ENCODE peak calls at places on chromosomes 13 and 19, in six cellular contexts. Q is body of pancreas, L is heart right ventricle, J is cardiac muscle cell, E is right cardiac atrium, F is esophagus squamous epithelium. N is an unnamed sample.
A peak's percentile ranks its signal among the peaks of the same experiment; 100 is the strongest.

GRCh38 chr19:18090545-18091216 is 3.9 kb upstream of the IL12RB1 start:
- DNase-seq in Q (no peak), E (no peak), L (no peak), F (no peak), J (no peak), N (no peak)

GRCh38 chr13:74796126-74796643 is 662.0 kb upstream of the KLF12 start:
- DNase-seq in J (no peak), E (no peak), Q (no peak), L (no peak), F (no peak), N (no peak)

GRCh38 chr13:50543767-50544166 is 299.7 kb downstream of the DLEU7 start:
- DNase-seq in J (no peak), E (peak; percentile 76), Q (no peak), F (no peak), L (no peak), N (peak; percentile 43)

GRCh38 chr13:23810842-23811241 is 78.4 kb downstream of the MIPEP start:
- DNase-seq in E (no peak), F (no peak), J (peak; percentile 9), Q (no peak), L (no peak), N (no peak)

GRCh38 chr19:35249146-35249847 is 495 bp downstream of the LSR start:
- DNase-seq in L (no peak), F (no peak), Q (no peak), E (peak; percentile 38), J (no peak), N (no peak)

GRCh38 chr13:75181906-75182305 is 300.1 kb downstream of the TBC1D4 start:
- DNase-seq in J (no peak), Q (no peak), F (no peak), E (no peak), L (no peak), N (no peak)

GRCh38 chr13:113610266-113610665 is 25.7 kb downstream of the TFDP1 start:
- DNase-seq in J (no peak), F (no peak), L (no peak), E (peak; percentile 24), Q (no peak), N (no peak)

GRCh38 chr19:45200614-45201013 is 22.0 kb downstream of the BLOC1S3 start:
- DNase-seq in L (peak; percentile 31), Q (peak; percentile 31), E (peak; percentile 66), J (peak; percentile 49), F (no peak), N (no peak)

GRCh38 chr13:68727165-68727564 is 1380.5 kb upstream of the ATXN8OS start:
- DNase-seq in L (no peak), E (no peak), F (no peak), J (no peak), Q (no peak), N (no peak)

GRCh38 chr19:9939301-9939913 is 3.1 kb upstream of the OLFM2 start:
- DNase-seq in F (no peak), E (no peak), J (peak; percentile 39), Q (no peak), L (no peak), N (no peak)

GRCh38 chr13:47480121-47480520 is 521.0 kb downstream of the SUCLA2 start:
- DNase-seq in Q (no peak), L (no peak), F (no peak), E (no peak), J (no peak), N (no peak)

GRCh38 chr19:18506101-18506534 is 15.8 kb downstream of the ELL start:
- DNase-seq in F (no peak), Q (no peak), J (no peak), E (peak; percentile 83), L (peak; percentile 48), N (no peak)

GRCh38 chr13:26719356-26719945 is 41.1 kb downstream of the GPR12 start:
- DNase-seq in F (no peak), E (no peak), J (no peak), Q (no peak), L (no peak), N (no peak)

GRCh38 chr13:20412761-20413355 is 112.8 kb downstream of the CRYL1 start:
- DNase-seq in Q (no peak), J (no peak), F (no peak), L (no peak), E (no peak), N (no peak)

GRCh38 chr13:20410726-20411125 is 114.9 kb downstream of the CRYL1 start:
- DNase-seq in E (no peak), L (no peak), Q (no peak), J (no peak), F (no peak), N (no peak)

GRCh38 chr13:20415288-20415644 is 110.4 kb downstream of the CRYL1 start:
- DNase-seq in Q (no peak), L (no peak), J (no peak), E (no peak), F (no peak), N (no peak)

GRCh38 chr13:20414475-20415287 is 111.0 kb downstream of the CRYL1 start:
- DNase-seq in E (no peak), J (no peak), F (no peak), Q (no peak), L (no peak), N (no peak)

DNA sequence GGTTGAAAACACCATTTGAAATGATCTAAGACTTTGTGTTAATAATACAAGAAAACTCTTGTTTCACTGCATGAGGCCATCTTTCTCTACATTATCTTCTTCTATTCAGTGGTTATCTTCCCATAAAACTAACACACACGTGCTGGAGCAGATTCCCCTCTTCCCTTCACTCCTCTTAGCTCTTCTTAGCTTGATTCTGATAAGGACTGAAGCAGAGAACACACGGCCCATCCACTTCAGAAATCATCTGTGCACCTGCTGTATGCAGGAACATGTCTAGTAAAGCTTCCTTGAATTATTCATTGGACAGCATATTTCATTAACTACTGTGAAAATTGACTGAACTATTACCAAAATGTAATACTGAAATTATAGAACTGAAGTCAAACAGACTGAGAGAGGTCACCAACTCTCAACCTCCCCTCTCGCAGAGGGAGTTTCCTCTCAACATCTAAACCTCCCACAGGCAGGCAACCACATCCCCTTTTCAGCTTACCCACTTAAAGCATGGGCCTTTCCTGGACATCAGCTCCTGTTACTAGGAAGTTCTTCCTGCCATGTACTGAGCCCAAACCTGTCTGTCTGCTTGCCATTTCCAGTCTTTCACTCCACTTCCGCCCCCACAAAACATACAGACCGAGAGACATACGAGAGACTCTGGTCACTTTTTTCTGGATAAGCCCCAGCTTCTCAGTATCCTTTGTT is 113.9 kb downstream of the CRYL1 start:
- DNase-seq in E (no peak), L (no peak), J (no peak), F (no peak), Q (no peak), N (no peak)
- H3K27ac ChIP-seq in E (no peak overlapping the region), L (no peak overlapping the region), J (no peak overlapping the region), F (no peak overlapping the region), Q (no peak overlapping the region), N (no peak overlapping the region)

GRCh38 chr19:4277051-4277700 is 1.9 kb upstream of the SHD start:
- DNase-seq in F (no peak), J (peak; percentile 42), L (no peak), E (peak; percentile 67), Q (no peak), N (no peak)

GRCh38 chr19:4278460-4278901 is 585 bp upstream of the SHD start:
- DNase-seq in J (peak; percentile 23), L (no peak), Q (no peak), E (no peak), F (no peak), N (no peak)

GRCh38 chr19:4278010-4278409 is 1.1 kb upstream of the SHD start:
- DNase-seq in J (no peak), L (no peak), E (no peak), Q (no peak), F (no peak), N (no peak)

GRCh38 chr19:4278926-4279529 is at the start of gene SHD:
- DNase-seq in J (peak; percentile 71), L (no peak), E (no peak), Q (no peak), F (no peak), N (no peak)

GRCh38 chr19:4279530-4280422 is 710 bp downstream of the SHD start:
- DNase-seq in F (no peak), L (no peak), Q (no peak), J (peak; percentile 29), E (no peak), N (no peak)
- H3K4me3 ChIP-seq in F (peak overlapping the region; percentile 27), L (peak overlapping the region; percentile 46), Q (no peak overlapping the region), J (peak overlapping the region; percentile 90), E (peak overlapping the region; percentile 86), N (no peak overlapping the region)

GRCh38 chr13:32136061-32136460 is 104.5 kb downstream of the FRY start:
- DNase-seq in Q (no peak), L (no peak), F (no peak), J (no peak), E (no peak), N (no peak)
- H3K27ac ChIP-seq in Q (no peak overlapping the region), L (no peak overlapping the region), F (no peak overlapping the region), J (no peak overlapping the region), E (no peak overlapping the region), N (no peak overlapping the region)

DNA sequence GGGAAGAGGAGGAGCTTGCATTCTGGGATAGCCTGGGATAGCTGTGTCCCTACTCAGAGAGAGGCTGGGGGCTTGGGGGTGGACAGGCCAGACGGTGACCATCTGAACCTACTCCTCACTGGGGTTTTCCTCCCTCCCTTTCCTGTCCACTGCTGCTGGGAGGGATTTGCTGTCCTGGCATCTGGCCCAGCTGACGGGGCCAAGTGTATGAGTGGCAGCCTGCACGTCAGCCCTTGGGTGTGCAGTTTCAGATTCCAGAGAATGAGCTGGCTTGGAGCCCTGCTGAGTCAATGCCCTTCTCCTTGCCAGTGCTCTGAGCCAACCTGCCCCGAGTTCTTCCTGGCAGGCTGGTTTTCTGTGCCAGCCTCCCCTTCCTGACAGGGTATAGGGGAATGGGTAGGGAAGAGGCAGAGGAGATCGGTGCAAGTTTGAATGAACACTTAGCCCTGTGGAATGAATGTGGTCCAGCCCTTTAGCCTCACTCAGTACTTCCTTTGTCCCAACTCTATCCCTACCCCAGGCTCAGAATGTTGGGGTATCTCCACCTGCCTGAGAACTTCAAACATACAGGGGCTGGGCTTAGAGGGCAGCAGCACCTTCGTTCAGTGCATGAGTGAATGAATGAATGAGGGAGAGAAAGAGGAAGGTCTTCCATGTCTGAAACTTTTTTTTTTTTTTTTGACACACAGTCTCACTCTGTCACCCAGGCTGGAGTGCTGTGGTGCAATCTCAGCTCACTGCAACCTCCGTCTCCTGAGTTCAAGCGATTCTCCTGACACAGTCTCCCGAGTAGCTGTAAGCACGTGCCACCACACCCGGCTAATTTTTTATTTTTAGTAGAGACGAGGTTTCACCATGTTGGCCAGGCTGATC is 1.8 kb upstream of the ANGPTL4 start:
- DNase-seq in Q (peak; percentile 100), L (peak; percentile 93), F (no peak), J (peak; percentile 89), E (peak; percentile 98), N (peak; percentile 97)
- H3K4me3 ChIP-seq in Q (no peak overlapping the region), L (peak overlapping the region; percentile 5), F (no peak overlapping the region), J (no peak overlapping the region), E (no peak overlapping the region), N (no peak overlapping the region)

DNA sequence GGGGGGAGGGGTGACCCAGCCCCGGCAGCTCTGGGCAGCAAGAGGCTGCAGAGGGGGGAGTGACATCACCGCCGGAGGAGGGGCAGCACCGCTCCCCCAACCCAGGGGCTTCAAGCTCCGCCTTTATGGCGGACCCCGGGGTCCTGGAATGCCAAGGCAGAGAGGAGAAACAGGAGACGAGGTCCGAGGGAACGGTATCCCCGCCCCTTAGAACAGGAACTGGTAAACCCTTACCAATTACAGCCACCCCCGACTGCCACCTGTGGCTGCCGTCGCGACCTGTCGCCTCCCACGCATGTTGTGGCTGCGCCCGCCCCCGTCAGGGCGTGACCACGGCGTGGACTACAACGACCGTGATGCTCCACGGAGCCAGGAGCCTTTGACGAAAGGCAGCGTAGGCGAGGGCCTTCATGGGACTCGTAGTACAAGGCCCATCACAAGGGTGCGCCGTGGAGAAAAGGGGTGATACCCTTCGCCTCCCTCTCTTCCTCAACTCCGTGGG is 4.1 kb upstream of the KCNC3 start:
- DNase-seq in J (peak; percentile 95), E (peak; percentile 96), F (peak; percentile 52), Q (peak; percentile 95), L (peak; percentile 87), N (peak; percentile 92)
- H3K27ac ChIP-seq in J (peak overlapping the region; percentile 96), E (no peak overlapping the region), F (peak overlapping the region; percentile 65), Q (peak overlapping the region; percentile 78), L (peak overlapping the region; percentile 80), N (no peak overlapping the region)